ENCODE peak calls at places on chromosomes 13 and 19, in nine cellular contexts. T is cardiac septum; U is NCI-H1105 treated with DMSO at 0.1 percent for 48 hours; P is T1000; M is NCI-H1930; R is CMK; G is activated naive CD4-positive, alpha-beta T cell; L is lower lobe of right lung; C is stimulated activated naive B cell treated with anti-CD40 and anti-IgM and Interleukin-4, amounts not matched to agents 10 μg/mL and 1 μg/mL and 100 μg/mL, for 72 hours. X is an unnamed sample.

GRCh38 chr13:90884066-90884465 is 463.4 kb upstream of the MIR17HG start:
- DNase-seq in P (no peak), L (no peak), U (no peak), R (no peak), M (no peak), T (no peak), G (no peak), C (no peak), X (no peak)

GRCh38 chr13:111219950-111220349 is 100.5 kb upstream of the TEX29 start:
- DNase-seq in L (no peak), P (no peak), U (no peak), M (no peak), R (no peak), C (no peak), T (no peak), G (no peak), X (no peak)

GRCh38 chr13:110507678-110508381 is 53.7 kb downstream of the RAB20 start:
- DNase-seq in G (no peak), U (no peak), L (peak; percentile 75), T (no peak), R (no peak), C (no peak), P (no peak), M (no peak), X (no peak)

GRCh38 chr13:39452834-39453233 is 150.2 kb downstream of the LHFPL6 start:
- DNase-seq in L (no peak), C (no peak), T (no peak), G (no peak), P (no peak), M (no peak), R (no peak), U (no peak), X (no peak)

GRCh38 chr19:1154731-1155351 is 19.2 kb downstream of the SBNO2 start:
- DNase-seq in L (peak; percentile 94), T (peak; percentile 96), U (no peak), R (no peak), C (no peak), P (peak; percentile 61), M (no peak), G (no peak), X (peak; percentile 94)

GRCh38 chr13:69579351-69579750 is 528.3 kb upstream of the ATXN8OS start:
- DNase-seq in G (no peak), T (no peak), M (no peak), L (no peak), U (peak; percentile 10), R (no peak), C (no peak), P (no peak), X (no peak)

GRCh38 chr13:23950736-23951510 is 53.6 kb upstream of the C1QTNF9B start:
- DNase-seq in T (no peak), P (no peak), R (no peak), M (no peak), L (no peak), G (no peak), C (no peak), U (no peak), X (no peak)

GRCh38 chr13:114065926-114066774 is 66.3 kb downstream of the RASA3 start:
- DNase-seq in P (no peak), L (peak; percentile 51), U (no peak), M (no peak), T (no peak), C (no peak), G (no peak), R (no peak), X (peak; percentile 70)

GRCh38 chr13:52695856-52696255 is 43.2 kb downstream of the SUGT1 start:
- DNase-seq in T (no peak), P (no peak), L (no peak), M (no peak), R (no peak), G (no peak), U (no peak), C (no peak), X (no peak)

GRCh38 chr13:48644951-48645350 is 8.8 kb upstream of the CYSLTR2 start:
- DNase-seq in R (no peak), G (no peak), L (no peak), T (no peak), C (no peak), U (no peak), M (no peak), P (no peak), X (no peak)

GRCh38 chr13:99028890-99029289 is 51.0 kb upstream of the DOCK9 start:
- DNase-seq in L (no peak), M (no peak), T (no peak), P (no peak), U (no peak), R (no peak), C (no peak), G (no peak), X (no peak)

GRCh38 chr13:109146912-109147624 is 517.7 kb downstream of the MYO16 start:
- DNase-seq in P (peak; percentile 19), C (no peak), M (no peak), L (no peak), R (no peak), U (no peak), T (no peak), G (no peak), X (no peak)

GRCh38 chr19:49676136-49676689 is 858 bp upstream of the PRMT1 start:
- DNase-seq in T (peak; percentile 90), M (peak; percentile 91), L (peak; percentile 87), C (no peak), U (peak; percentile 87), G (no peak), R (peak; percentile 92), P (no peak), X (peak; percentile 77)

GRCh38 chr19:37074819-37075362 is 3.3 kb upstream of the ZNF420 start:
- DNase-seq in R (no peak), U (no peak), L (no peak), T (no peak), G (no peak), C (no peak), M (no peak), P (no peak), X (no peak)

GRCh38 chr19:17966497-17967257 is at the start of gene KCNN1:
- DNase-seq in G (no peak), M (no peak), C (no peak), U (peak; percentile 22), R (no peak), P (no peak), T (no peak), L (no peak), X (no peak)

GRCh38 chr13:98992355-98992754 is 14.5 kb upstream of the DOCK9 start:
- DNase-seq in U (no peak), P (no peak), G (no peak), T (no peak), R (no peak), M (no peak), L (no peak), C (no peak), X (no peak)

GRCh38 chr19:51971624-51972023 is 15.0 kb downstream of the ZNF350 start:
- DNase-seq in G (no peak), M (no peak), R (peak; percentile 17), T (no peak), C (no peak), U (no peak), L (no peak), P (no peak), X (no peak)

X was measured in Right ventricle myocardium inferior.